ENCODE peak calls at places on chromosomes 5 and 9, in four cellular contexts. R, T, Q and I are unnamed samples.

GRCh38 chr5:71891856-71892255 is 172.8 kb downstream of the CARTPT start:
- DNase-seq in T (no peak), R (no peak), Q (no peak), I (no peak)

GRCh38 chr5:108381034-108381954 is 604 bp downstream of the FBXL17 start:
- DNase-seq in Q (peak; percentile 18), T (no peak), R (peak; percentile 67), I (no peak)

GRCh38 chr5:132472431-132472830 is 18.1 kb downstream of the IRF1 start:
- DNase-seq in R (no peak), Q (no peak), T (no peak), I (no peak)

GRCh38 chr5:142006363-142007236 is 6.2 kb downstream of the GNPDA1 start:
- DNase-seq in T (no peak), Q (no peak), R (no peak), I (no peak)

GRCh38 chr5:173242675-173243085 is 7.7 kb upstream of the NKX2-5 start:
- DNase-seq in T (no peak), Q (no peak), R (no peak), I (no peak)

GRCh38 chr5:78367318-78367991 is 7.0 kb downstream of the SCAMP1 start:
- DNase-seq in Q (no peak), T (no peak), R (no peak), I (no peak)

GRCh38 chr5:143182901-143183820 is 220.3 kb downstream of the NR3C1 start:
- DNase-seq in Q (peak; percentile 66), T (peak; percentile 84), R (no peak), I (no peak)

GRCh38 chr9:81814794-81815464 is 113.3 kb upstream of the SPATA31D4 start:
- DNase-seq in T (peak; percentile 27), R (no peak), Q (no peak), I (no peak)

GRCh38 chr9:7560669-7561305 is 238.8 kb downstream of the DMAC1 start:
- DNase-seq in R (no peak), T (no peak), Q (no peak), I (no peak)

DNA sequence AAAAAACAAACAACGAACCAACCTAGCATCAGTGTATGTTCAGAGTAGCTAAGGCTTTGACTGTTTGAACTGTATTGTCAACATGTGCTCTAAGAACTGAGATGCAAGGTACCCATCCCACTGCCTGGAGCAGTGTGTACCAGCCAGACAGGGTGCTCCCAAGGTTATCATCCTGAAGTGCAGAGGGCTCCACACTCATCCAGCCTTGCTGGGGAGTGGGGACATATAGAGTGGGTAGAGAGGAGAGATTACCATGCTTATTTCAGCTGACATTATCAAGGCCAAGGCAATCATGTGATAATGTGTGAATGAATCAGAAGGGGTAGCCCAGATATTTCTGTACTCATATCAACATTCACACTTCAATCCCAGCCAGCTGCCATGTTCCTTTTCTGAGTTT is 68.7 kb upstream of the ZNF622 start:
- DNase-seq in R (no peak), Q (no peak), T (no peak), I (no peak)
- H3K4me1 ChIP-seq in R (no peaks in the 10 kb centered on the region), Q (peaks cover 6% of the 10 kb centered on the region), T (no peaks in the 10 kb centered on the region), I (no peaks in the 10 kb centered on the region)

GRCh38 chr5:43683884-43684471 is 81.0 kb downstream of the NNT start:
- DNase-seq in Q (no peak), T (no peak), R (no peak), I (no peak)
- TF ChIP-seq EP300 in Q (no peak), T (no peak), R (no peak), I (no peak)

GRCh38 chr5:65050140-65050539 is 281.4 kb downstream of the CWC27 start:
- DNase-seq in T (peak; percentile 53), Q (no peak), R (no peak), I (no peak)

GRCh38 chr5:65047225-65047624 is 278.5 kb downstream of the CWC27 start:
- DNase-seq in R (no peak), Q (no peak), T (no peak), I (no peak)

GRCh38 chr5:65043843-65044359 is 275.2 kb downstream of the CWC27 start:
- DNase-seq in R (no peak), Q (no peak), T (no peak), I (no peak)

GRCh38 chr5:65050826-65051498 is 282.2 kb downstream of the CWC27 start:
- DNase-seq in R (no peak), Q (no peak), T (no peak), I (no peak)

DNA sequence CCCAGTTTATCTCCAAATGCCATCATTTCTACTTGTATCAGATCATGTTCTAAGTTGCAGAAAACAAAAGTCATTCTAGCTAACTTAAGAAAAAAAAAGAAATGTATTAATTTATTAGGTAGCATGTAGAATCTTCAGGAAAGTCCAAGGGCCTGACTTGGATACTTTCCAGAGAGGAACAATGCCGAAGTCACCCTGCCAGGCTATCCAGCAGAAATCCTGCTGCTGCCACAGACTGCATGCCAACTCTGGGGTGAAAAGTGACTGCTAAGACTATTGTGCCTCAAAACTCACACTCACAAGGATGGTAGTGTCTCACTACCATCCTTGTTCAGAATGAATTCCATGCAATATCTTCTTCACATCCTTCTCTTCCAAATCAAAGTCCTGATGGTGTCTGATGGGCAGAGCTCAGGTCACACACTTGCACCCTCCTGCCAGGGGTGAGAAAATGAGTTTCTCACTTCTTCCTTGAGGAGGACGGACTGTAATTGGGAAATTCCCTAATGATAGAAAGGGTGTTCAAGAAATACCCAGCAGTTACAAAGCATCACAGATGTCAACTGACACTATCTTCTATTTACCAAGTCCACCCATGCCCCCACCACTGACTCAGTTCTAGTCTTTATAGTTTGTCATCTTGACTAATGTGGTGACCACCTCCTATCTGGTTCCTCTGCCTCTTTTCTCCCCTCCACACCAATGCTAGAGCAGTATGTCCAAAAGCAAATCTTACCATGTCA is 279.4 kb downstream of the CWC27 start:
- DNase-seq in T (peak; percentile 71), R (no peak), Q (no peak), I (no peak)
- TF ChIP-seq CREB1 in T (no peak), R (no peak), Q (no peak), I (no peak)

DNA sequence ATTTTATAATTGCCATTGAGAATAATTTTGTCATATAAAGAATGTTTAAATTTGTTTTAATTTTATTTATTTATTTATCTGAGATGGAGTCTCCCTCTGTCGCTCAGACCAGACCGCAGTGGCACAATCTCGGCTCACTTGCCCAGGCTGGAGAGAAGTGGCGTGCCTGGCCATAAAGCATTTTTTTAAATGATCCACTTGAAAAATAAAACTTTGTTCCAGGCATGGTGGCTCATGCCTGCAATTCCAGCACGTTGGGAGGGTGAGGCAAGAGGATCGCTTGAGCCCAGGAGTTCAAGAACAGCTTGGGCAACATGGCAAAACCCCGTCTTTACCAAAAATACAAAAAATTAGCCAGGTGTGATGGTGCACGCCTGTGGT is 2.1 kb upstream of the SIT1 start:
- DNase-seq in Q (no peak), R (no peak), T (no peak), I (no peak)
- H3K4me1 ChIP-seq in Q (peaks cover 82% of the 10 kb centered on the region), R (peaks cover 27% of the 10 kb centered on the region), T (peaks cover 30% of the 10 kb centered on the region), I (peaks cover 17% of the 10 kb centered on the region)

DNA sequence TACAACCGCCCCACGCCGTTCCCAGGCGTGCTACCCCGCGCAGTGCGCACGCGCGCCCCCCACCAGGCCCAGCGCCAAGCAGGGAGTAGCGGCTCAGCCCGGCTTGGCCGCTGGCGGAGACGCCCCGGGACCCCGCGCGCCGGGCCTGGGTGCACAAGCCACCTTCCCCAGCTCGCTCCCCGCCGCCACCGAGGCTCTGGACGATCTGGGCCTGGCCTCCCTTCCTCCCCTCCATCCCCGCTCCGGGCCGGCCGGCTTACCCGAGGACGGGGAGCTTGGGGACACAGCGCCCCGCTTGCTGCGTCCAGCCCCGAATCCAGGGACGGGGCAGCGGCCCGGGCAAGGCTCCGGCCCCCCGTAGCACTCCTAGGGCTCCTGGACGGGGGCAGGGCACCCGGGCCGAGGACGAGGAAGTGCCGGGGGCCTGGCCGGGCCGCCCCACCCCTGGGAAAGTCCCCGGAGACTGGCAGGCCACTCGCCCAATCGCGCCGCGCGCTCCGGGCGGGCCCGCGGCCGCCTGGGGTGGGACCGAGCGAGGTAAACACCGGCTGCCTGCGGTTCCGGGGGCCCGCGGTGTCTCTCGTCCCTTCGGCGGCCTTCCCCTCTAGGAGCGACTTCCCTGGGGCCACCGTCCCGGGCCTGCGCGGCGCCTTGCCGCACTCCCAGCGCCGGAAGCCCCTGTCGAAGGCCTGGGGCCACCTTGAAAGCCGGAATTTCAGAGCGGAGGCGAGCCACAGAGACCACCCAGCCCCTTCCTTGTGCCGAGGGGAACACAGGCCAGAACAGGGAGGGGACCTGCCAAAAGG is at the start of gene TNIP1:
- DNase-seq in T (no peak), Q (peak; percentile 81), R (peak; percentile 100), I (peak; percentile 92)
- TF ChIP-seq EP300 in T (no peak), Q (no peak), R (no peak), I (no peak)

GRCh38 chr9:92590386-92590785 is 54.6 kb upstream of the ECM2 start:
- DNase-seq in R (no peak), Q (no peak), T (no peak), I (no peak)
- TF ChIP-seq CREB1 in R (no peak), Q (no peak), T (no peak), I (no peak)

GRCh38 chr9:127770905-127771569 is 7.4 kb downstream of the SH2D3C start:
- DNase-seq in T (peak; percentile 90), R (peak; percentile 97), Q (peak; percentile 89), I (peak; percentile 97)

GRCh38 chr9:127769985-127770904 is 8.2 kb downstream of the SH2D3C start:
- DNase-seq in R (no peak), Q (no peak), T (no peak), I (no peak)

GRCh38 chr9:127772603-127773002 is 5.9 kb downstream of the SH2D3C start:
- DNase-seq in Q (no peak), T (no peak), R (no peak), I (no peak)

GRCh38 chr9:127773245-127773644 is 5.2 kb downstream of the SH2D3C start:
- DNase-seq in R (no peak), Q (no peak), T (no peak), I (no peak)

DNA sequence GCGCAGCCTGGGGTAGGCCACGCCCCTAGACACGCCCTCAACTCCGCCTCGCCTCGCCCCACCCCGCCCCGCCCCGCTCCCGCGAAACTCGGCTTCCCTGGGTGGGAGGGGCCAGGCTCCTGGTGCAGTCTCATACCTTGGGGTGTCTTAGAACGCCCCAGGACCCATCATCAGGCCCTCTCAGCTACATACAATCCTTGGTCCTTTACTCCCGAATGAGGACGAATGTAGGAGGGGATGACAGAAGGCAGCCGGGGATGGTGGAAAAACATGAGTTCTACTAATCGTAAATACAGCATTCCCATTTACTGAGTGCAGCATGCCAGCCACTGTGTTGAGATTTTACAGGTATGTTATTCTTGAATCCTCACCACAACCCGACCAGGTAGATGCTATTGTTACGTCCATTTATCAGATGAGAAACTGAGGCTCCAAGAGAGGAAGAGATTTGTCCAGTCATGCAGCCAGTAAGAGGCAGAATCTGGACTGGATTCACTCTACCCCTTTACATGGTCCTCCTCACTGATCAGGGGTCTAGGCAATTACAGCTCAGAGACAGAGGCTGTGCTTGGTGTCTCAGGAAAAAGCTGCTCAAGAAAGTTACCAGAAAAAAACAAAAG is 6.8 kb downstream of the SH2D3C start:
- DNase-seq in R (no peak), T (no peak), Q (no peak), I (no peak)
- H3K4me1 ChIP-seq in R (peaks cover 34% of the 10 kb centered on the region), T (peaks cover 24% of the 10 kb centered on the region), Q (peaks cover 9% of the 10 kb centered on the region), I (peaks cover 4% of the 10 kb centered on the region)

DNA sequence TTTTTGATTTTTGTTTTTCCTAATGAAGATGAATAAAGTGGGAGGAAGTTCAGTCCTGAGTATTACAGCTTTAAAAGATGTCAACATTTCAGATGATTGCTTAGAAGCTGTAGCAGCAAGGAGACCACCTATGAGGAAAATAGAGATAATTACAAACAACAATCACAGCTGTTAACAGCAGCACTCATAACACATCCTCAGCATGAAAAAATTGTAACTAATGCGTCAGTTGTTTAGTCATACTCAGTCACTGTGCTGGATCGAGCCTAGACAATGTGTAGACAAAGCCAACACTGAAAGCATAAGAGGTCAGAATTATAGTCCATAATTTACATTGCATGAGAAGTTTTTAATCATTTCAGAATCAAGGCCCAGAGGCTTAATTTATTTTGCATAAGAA is 60.0 kb upstream of the HAPLN1 start:
- DNase-seq in R (no peak), Q (no peak), T (no peak), I (no peak)
- TF ChIP-seq EP300 in R (no peak), Q (no peak), T (no peak), I (no peak)